ENCODE peak calls at places on chromosomes 16 and 17, in ten cellular contexts. P is aorta; F is CD4-positive, CD25-positive, alpha-beta regulatory T cell; H is HCT116; M is erythroblast; G is activated CD4-positive, alpha-beta T cell treated with anti-CD3 and anti-CD28 coated beads, Interleukin-2, amount 50 U/mL, for 48 hours; Q is epithelial cell of esophagus; I is posterior cingulate gyrus; S is NCI-H1092 treated with DMSO at 0.1 percent for 48 hours; X is GM20000. N is an unnamed sample.

GRCh38 chr16:75263963-75264445 is 12.6 kb upstream of the BCAR1 start:
- DNase-seq in P (no peak), F (no peak), H (no peak), M (peak; percentile 17), G (no peak), Q (no peak), I (no peak), S (peak; percentile 37), X (no peak), N (no peak)

GRCh38 chr16:30805370-30806169 is 18.6 kb upstream of the ZNF629 start:
- DNase-seq in P (peak; percentile 95), F (peak; percentile 36), H (peak; percentile 56), M (peak; percentile 78), G (peak; percentile 60), Q (peak; percentile 71), I (peak; percentile 87), S (peak; percentile 79), X (peak; percentile 39), N (peak; percentile 91)

GRCh38 chr16:86609115-86609514 is 30.8 kb downstream of the FOXL1 start:
- DNase-seq in P (no peak), F (no peak), H (no peak), M (no peak), G (no peak), Q (no peak), I (no peak), S (no peak), X (no peak), N (no peak)

GRCh38 chr17:72970246-72970645 is 122.2 kb downstream of the SLC39A11 start:
- DNase-seq in P (no peak), F (no peak), H (no peak), M (no peak), G (no peak), Q (no peak), I (peak; percentile 34), S (no peak), X (no peak), N (peak; percentile 49)

GRCh38 chr16:48256579-48257177 is 9.3 kb upstream of the ABCC11 start:
- DNase-seq in P (no peak), F (no peak), H (no peak), M (no peak), G (no peak), Q (no peak), I (no peak), S (no peak), X (no peak), N (no peak)

GRCh38 chr16:58792188-58792587 is 58.1 kb upstream of the GOT2 start:
- DNase-seq in P (no peak), F (no peak), H (no peak), M (peak; percentile 98), G (no peak), Q (no peak), I (no peak), S (no peak), X (no peak), N (no peak)

GRCh38 chr16:71283612-71284011 is 5.6 kb downstream of the CMTR2 start:
- DNase-seq in P (no peak), F (no peak), H (no peak), M (no peak), G (no peak), Q (no peak), I (no peak), S (no peak), X (no peak), N (no peak)

GRCh38 chr17:40348562-40349476 is 15.7 kb downstream of the GJD3 start:
- DNase-seq in P (peak; percentile 92), F (no peak), H (no peak), M (no peak), G (no peak), Q (peak; percentile 20), I (peak; percentile 80), S (peak; percentile 90), X (no peak), N (peak; percentile 43)

GRCh38 chr17:78939615-78940014 is 14.4 kb upstream of the TIMP2 start:
- DNase-seq in P (no peak), F (no peak), H (no peak), M (no peak), G (no peak), Q (no peak), I (no peak), S (no peak), X (no peak), N (no peak)

GRCh38 chr16:48918520-48919258 is 308.7 kb upstream of the N4BP1 start:
- DNase-seq in P (no peak), F (no peak), H (peak; percentile 33), M (no peak), G (no peak), Q (peak; percentile 70), I (no peak), S (no peak), X (no peak), N (no peak)

GRCh38 chr17:7477392-7478275 is 1.8 kb downstream of the ZBTB4 start:
- DNase-seq in P (peak; percentile 83), F (no peak), H (no peak), M (peak; percentile 76), G (peak; percentile 23), Q (peak; percentile 76), I (peak; percentile 23), S (no peak), X (no peak), N (peak; percentile 73)

GRCh38 chr16:2520784-2521577 is 810 bp downstream of the AMDHD2 start:
- DNase-seq in P (no peak), F (peak; percentile 88), H (no peak), M (peak; percentile 54), G (peak; percentile 41), Q (peak; percentile 78), I (no peak), S (no peak), X (peak; percentile 73), N (peak; percentile 70)

GRCh38 chr17:41666336-41666680 is 22.4 kb upstream of the EIF1 start:
- DNase-seq in P (no peak), F (no peak), H (no peak), M (peak; percentile 67), G (peak; percentile 81), Q (peak; percentile 48), I (no peak), S (peak; percentile 85), X (peak; percentile 58), N (no peak)

GRCh38 chr17:29384901-29385300 is 5.3 kb upstream of the TAOK1 start:
- DNase-seq in P (no peak), F (no peak), H (no peak), M (no peak), G (no peak), Q (peak; percentile 50), I (no peak), S (no peak), X (no peak), N (no peak)

GRCh38 chr17:31919802-31920525 is 16.8 kb upstream of the SUZ12 start:
- DNase-seq in P (no peak), F (no peak), H (no peak), M (no peak), G (peak; percentile 40), Q (peak; percentile 21), I (no peak), S (no peak), X (no peak), N (no peak)

GRCh38 chr16:68146583-68146982 is 61.4 kb downstream of the NFATC3 start:
- DNase-seq in P (no peak), F (no peak), H (no peak), M (peak; percentile 62), G (no peak), Q (no peak), I (no peak), S (no peak), X (no peak), N (no peak)

GRCh38 chr17:3879591-3880417 is 13.0 kb downstream of the CAMKK1 start:
- DNase-seq in P (no peak), F (no peak), H (no peak), M (no peak), G (no peak), Q (no peak), I (no peak), S (no peak), X (no peak), N (peak; percentile 75)

GRCh38 chr17:40063034-40063765 is 435 bp downstream of the THRA start:
- DNase-seq in P (peak; percentile 83), F (no peak), H (no peak), M (peak; percentile 65), G (peak; percentile 26), Q (peak; percentile 31), I (no peak), S (peak; percentile 49), X (no peak), N (peak; percentile 93)

GRCh38 chr16:70746040-70746707 is 54.8 kb downstream of the VAC14 start:
- DNase-seq in P (peak; percentile 95), F (no peak), H (peak; percentile 51), M (peak; percentile 23), G (no peak), Q (peak; percentile 73), I (peak; percentile 70), S (no peak), X (no peak), N (no peak)

GRCh38 chr16:87448866-87449265 is 44.0 kb downstream of the ZCCHC14 start:
- DNase-seq in P (no peak), F (no peak), H (no peak), M (no peak), G (no peak), Q (no peak), I (no peak), S (no peak), X (no peak), N (no peak)

GRCh38 chr16:58148526-58148925 is 19.3 kb upstream of the CFAP20 start:
- DNase-seq in P (no peak), F (no peak), H (no peak), M (no peak), G (no peak), Q (no peak), I (no peak), S (no peak), X (no peak), N (peak; percentile 52)

GRCh38 chr16:30660424-30661251 is 2.4 kb downstream of the FBRS start:
- DNase-seq in P (no peak), F (peak; percentile 74), H (no peak), M (no peak), G (peak; percentile 86), Q (peak; percentile 49), I (no peak), S (no peak), X (peak; percentile 88), N (no peak)

GRCh38 chr17:74821655-74822328 is 37.9 kb downstream of the GRIN2C start:
- DNase-seq in P (no peak), F (no peak), H (no peak), M (no peak), G (no peak), Q (no peak), I (no peak), S (no peak), X (no peak), N (no peak)

GRCh38 chr17:20091161-20092029 is 82.2 kb downstream of the SPECC1 start:
- DNase-seq in P (peak; percentile 77), F (no peak), H (no peak), M (no peak), G (no peak), Q (no peak), I (no peak), S (no peak), X (no peak), N (peak; percentile 42)

GRCh38 chr17:75102385-75102821 is 7.4 kb upstream of the ARMC7 start:
- DNase-seq in P (no peak), F (no peak), H (no peak), M (no peak), G (no peak), Q (no peak), I (no peak), S (no peak), X (peak; percentile 62), N (peak; percentile 60)

GRCh38 chr16:81758376-81758775 is 20.7 kb upstream of the PLCG2 start:
- DNase-seq in P (no peak), F (no peak), H (peak; percentile 27), M (no peak), G (no peak), Q (peak; percentile 69), I (no peak), S (no peak), X (no peak), N (no peak)

GRCh38 chr16:14489460-14489859 is 140.6 kb downstream of the PARN start:
- DNase-seq in P (no peak), F (no peak), H (peak; percentile 37), M (peak; percentile 49), G (no peak), Q (no peak), I (no peak), S (no peak), X (no peak), N (peak; percentile 76)

GRCh38 chr16:30082545-30083090 is 6.8 kb downstream of the PPP4C start:
- DNase-seq in P (no peak), F (no peak), H (no peak), M (no peak), G (no peak), Q (no peak), I (no peak), S (no peak), X (no peak), N (no peak)

N was measured in endodermal cell.